ENCODE peak calls at places on chromosomes 12 and 14, in nine cellular contexts. X, Z, R, V, N, U, O, A and W are unnamed samples.

GRCh38 chr14:77615231-77616132 is 955 bp downstream of the SPTLC2 start:
- DNase-seq in X (no peak), Z (no peak), R (no peak), V (no peak), N (no peak), U (no peak), O (no peak), A (peak), W (no peak)

GRCh38 chr14:57389646-57390036 is 745 bp upstream of the NAA30 start:
- DNase-seq in X (no peak), Z (no peak), R (no peak), V (no peak), N (no peak), U (no peak), O (no peak), A (peak), W (no peak)

GRCh38 chr12:54602661-54603060 is 14.2 kb upstream of the PPP1R1A start:
- DNase-seq in X (no peak), Z (no peak), R (no peak), V (no peak), N (no peak), U (no peak), O (no peak), A (no peak), W (no peak)

GRCh38 chr14:58501214-58501816 is 73.8 kb downstream of the KIAA0586 start:
- DNase-seq in X (peak), Z (no peak), R (no peak), V (peak), N (no peak), U (peak), O (no peak), A (no peak), W (no peak)

GRCh38 chr14:65594153-65594881 is 181.8 kb downstream of the FUT8 start:
- DNase-seq in X (peak), Z (peak), R (no peak), V (peak), N (no peak), U (no peak), O (no peak), A (peak), W (peak)

GRCh38 chr14:71089974-71090373 is 182.7 kb downstream of the PCNX1 start:
- DNase-seq in X (no peak), Z (no peak), R (no peak), V (no peak), N (no peak), U (no peak), O (no peak), A (no peak), W (no peak)

GRCh38 chr12:60616400-60616799 is 1020.6 kb downstream of the SLC16A7 start:
- DNase-seq in X (no peak), Z (no peak), R (no peak), V (no peak), N (peak), U (no peak), O (no peak), A (no peak), W (no peak)

GRCh38 chr12:132489602-132490239 is at the start of gene FBRSL1:
- DNase-seq in X (peak), Z (peak), R (peak), V (peak), N (peak), U (peak), O (peak), A (peak), W (peak)

GRCh38 chr12:6927379-6927991 is at the start of gene ATN1:
- DNase-seq in X (no peak), Z (no peak), R (peak), V (peak), N (peak), U (peak), O (peak), A (peak), W (peak)

GRCh38 chr14:52266782-52267181 is 716 bp upstream of the PTGDR start:
- DNase-seq in X (no peak), Z (no peak), R (no peak), V (no peak), N (no peak), U (no peak), O (no peak), A (no peak), W (no peak)

GRCh38 chr12:53198470-53199110 is 8.5 kb downstream of the ITGB7 start:
- DNase-seq in X (no peak), Z (no peak), R (no peak), V (no peak), N (no peak), U (no peak), O (no peak), A (no peak), W (no peak)

GRCh38 chr12:44774815-44775411 is 101.2 kb downstream of the NELL2 start:
- DNase-seq in X (peak), Z (peak), R (no peak), V (peak), N (no peak), U (no peak), O (peak), A (peak), W (peak)

GRCh38 chr12:121812320-121812871 is 8.6 kb downstream of the SETD1B start:
- DNase-seq in X (no peak), Z (no peak), R (peak), V (peak), N (peak), U (peak), O (peak), A (peak), W (peak)

GRCh38 chr12:127723236-127723635 is 543.7 kb upstream of the TMEM132C start:
- DNase-seq in X (no peak), Z (no peak), R (no peak), V (no peak), N (no peak), U (no peak), O (no peak), A (no peak), W (no peak)

GRCh38 chr12:52871291-52871961 is 22.6 kb upstream of the KRT78 start:
- DNase-seq in X (no peak), Z (no peak), R (no peak), V (peak), N (no peak), U (peak), O (peak), A (peak), W (peak)

GRCh38 chr14:54343276-54344121 is 53.3 kb upstream of the CDKN3 start:
- DNase-seq in X (peak), Z (no peak), R (no peak), V (no peak), N (no peak), U (no peak), O (no peak), A (no peak), W (no peak)

GRCh38 chr14:68748691-68749090 is 44.2 kb downstream of the ZFP36L1 start:
- DNase-seq in X (no peak), Z (no peak), R (peak), V (no peak), N (no peak), U (no peak), O (no peak), A (no peak), W (no peak)

GRCh38 chr12:11862794-11863193 is 207.9 kb upstream of the BCL2L14 start:
- DNase-seq in X (no peak), Z (no peak), R (no peak), V (no peak), N (no peak), U (peak), O (no peak), A (no peak), W (no peak)

GRCh38 chr12:53096089-53096741 is 1.3 kb upstream of the IGFBP6 start:
- DNase-seq in X (no peak), Z (no peak), R (peak), V (no peak), N (peak), U (peak), O (peak), A (peak), W (peak)

GRCh38 chr12:47376937-47377336 is 297.2 kb upstream of the AMIGO2 start:
- DNase-seq in X (no peak), Z (no peak), R (no peak), V (no peak), N (no peak), U (peak), O (no peak), A (no peak), W (no peak)

GRCh38 chr12:27710592-27711311 is at the start of gene MRPS35:
- DNase-seq in X (peak), Z (peak), R (peak), V (peak), N (peak), U (peak), O (peak), A (peak), W (peak)

GRCh38 chr12:3722368-3722767 is 30.5 kb downstream of the CRACR2A start:
- DNase-seq in X (no peak), Z (no peak), R (no peak), V (no peak), N (no peak), U (no peak), O (no peak), A (no peak), W (no peak)

GRCh38 chr12:29743801-29744200 is 39.9 kb downstream of the TMTC1 start:
- DNase-seq in X (no peak), Z (no peak), R (no peak), V (no peak), N (no peak), U (no peak), O (no peak), A (no peak), W (no peak)

GRCh38 chr12:129530517-129530916 is 373.3 kb downstream of the TMEM132D start:
- DNase-seq in X (no peak), Z (no peak), R (no peak), V (no peak), N (no peak), U (no peak), O (no peak), A (no peak), W (no peak)

GRCh38 chr12:121568971-121569808 is 11.6 kb downstream of the KDM2B start:
- DNase-seq in X (no peak), Z (no peak), R (no peak), V (no peak), N (peak), U (peak), O (no peak), A (peak), W (no peak)

GRCh38 chr12:80939231-80939950 is 1.7 kb upstream of the LIN7A start:
- DNase-seq in X (peak), Z (no peak), R (no peak), V (no peak), N (no peak), U (no peak), O (no peak), A (no peak), W (no peak)

GRCh38 chr12:1398673-1399072 is 195.7 kb downstream of the FBXL14 start:
- DNase-seq in X (no peak), Z (no peak), R (no peak), V (no peak), N (no peak), U (no peak), O (no peak), A (no peak), W (no peak)

GRCh38 chr12:60278209-60278608 is 682.4 kb downstream of the SLC16A7 start:
- DNase-seq in X (no peak), Z (no peak), R (no peak), V (no peak), N (no peak), U (no peak), O (no peak), A (no peak), W (no peak)

GRCh38 chr12:51127050-51127729 is 43.8 kb upstream of the CSRNP2 start:
- DNase-seq in X (no peak), Z (no peak), R (no peak), V (no peak), N (no peak), U (no peak), O (no peak), A (no peak), W (no peak)

GRCh38 chr12:93836616-93837260 is 159.6 kb downstream of the CRADD start:
- DNase-seq in X (no peak), Z (no peak), R (no peak), V (no peak), N (no peak), U (no peak), O (no peak), A (no peak), W (no peak)

GRCh38 chr14:34018125-34018524 is 67.3 kb upstream of the EGLN3 start:
- DNase-seq in X (no peak), Z (no peak), R (no peak), V (no peak), N (no peak), U (no peak), O (no peak), A (no peak), W (no peak)

GRCh38 chr12:71759941-71760340 is 5.3 kb downstream of the RAB21 start:
- DNase-seq in X (no peak), Z (no peak), R (no peak), V (no peak), N (no peak), U (no peak), O (no peak), A (no peak), W (no peak)

GRCh38 chr14:95125951-95126350 is 31.4 kb downstream of the DICER1 start:
- DNase-seq in X (no peak), Z (no peak), R (no peak), V (no peak), N (no peak), U (no peak), O (no peak), A (no peak), W (no peak)

GRCh38 chr12:57623811-57624390 is 9.1 kb downstream of the B4GALNT1 start:
- DNase-seq in X (no peak), Z (no peak), R (no peak), V (no peak), N (peak), U (no peak), O (no peak), A (no peak), W (no peak)

GRCh38 chr14:100665518-100666032 is 61.1 kb upstream of the DLK1 start:
- DNase-seq in X (no peak), Z (no peak), R (no peak), V (no peak), N (no peak), U (no peak), O (no peak), A (peak), W (no peak)

GRCh38 chr12:57133013-57133569 is 4.8 kb downstream of the LRP1 start:
- DNase-seq in X (no peak), Z (no peak), R (no peak), V (no peak), N (no peak), U (no peak), O (no peak), A (peak), W (no peak)

GRCh38 chr14:88935083-88935482 is 110.6 kb downstream of the TTC8 start:
- DNase-seq in X (no peak), Z (no peak), R (no peak), V (no peak), N (no peak), U (no peak), O (no peak), A (no peak), W (no peak)

GRCh38 chr14:88941414-88941813 is 117.0 kb downstream of the TTC8 start:
- DNase-seq in X (no peak), Z (no peak), R (no peak), V (no peak), N (no peak), U (no peak), O (no peak), A (no peak), W (no peak)

GRCh38 chr14:88933203-88933602 is 108.8 kb downstream of the TTC8 start:
- DNase-seq in X (no peak), Z (no peak), R (no peak), V (no peak), N (no peak), U (no peak), O (no peak), A (no peak), W (no peak)

GRCh38 chr14:88934231-88934898 is 109.9 kb downstream of the TTC8 start:
- DNase-seq in X (no peak), Z (no peak), R (no peak), V (no peak), N (no peak), U (no peak), O (no peak), A (no peak), W (no peak)

DNA sequence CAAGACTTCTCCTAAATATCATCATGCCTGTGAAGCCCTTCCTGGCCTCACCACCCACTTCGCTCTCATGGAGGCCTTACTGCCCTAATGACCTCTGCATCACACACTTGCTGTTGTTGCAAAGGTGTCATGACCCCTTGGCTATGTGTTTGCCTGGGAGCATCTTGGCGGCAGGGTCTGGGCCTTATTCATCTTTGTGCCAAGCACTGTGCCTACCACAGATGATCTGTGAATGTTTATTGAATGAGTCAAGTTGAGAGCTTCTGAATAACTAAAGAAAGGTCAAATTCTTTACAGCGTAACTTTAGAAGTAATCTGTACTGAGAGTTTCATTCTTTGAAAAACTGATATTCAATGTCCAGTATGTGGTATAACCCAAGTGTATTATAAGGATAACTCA is 113.3 kb downstream of the TTC8 start:
- DNase-seq in X (no peak), Z (no peak), R (no peak), V (no peak), N (no peak), U (no peak), O (no peak), A (no peak), W (no peak)
- TF ChIP-seq EP300 in X (no peak), Z (no peak), R (no peak), V (no peak), N (no peak), U (no peak), O (no peak), A (no peak), W (no peak)

GRCh38 chr12:119180380-119181040 is 1.8 kb downstream of the HSPB8 start:
- DNase-seq in X (no peak), Z (no peak), R (peak), V (no peak), N (peak), U (peak), O (peak), A (peak), W (peak)
- TF ChIP-seq EP300 in X (no peak), Z (no peak), R (no peak), V (no peak), N (no peak), U (no peak), O (no peak), A (no peak), W (no peak)

GRCh38 chr12:98465950-98466349 is 49.4 kb upstream of the TMPO start:
- DNase-seq in X (no peak), Z (no peak), R (no peak), V (no peak), N (no peak), U (no peak), O (no peak), A (no peak), W (no peak)
- TF ChIP-seq EP300 in X (no peak), Z (no peak), R (no peak), V (no peak), N (no peak), U (no peak), O (no peak), A (no peak), W (no peak)

GRCh38 chr12:122895757-122896636 is at the start of gene VPS37B:
- DNase-seq in X (peak), Z (no peak), R (peak), V (peak), N (peak), U (peak), O (peak), A (peak), W (peak)
- TF ChIP-seq EP300 in X (no peak), Z (no peak), R (no peak), V (no peak), N (peak), U (peak), O (peak), A (peak), W (peak)

GRCh38 chr14:92441751-92442477 is 71.7 kb upstream of the RIN3 start:
- DNase-seq in X (no peak), Z (no peak), R (no peak), V (no peak), N (no peak), U (no peak), O (no peak), A (no peak), W (no peak)

GRCh38 chr14:92440345-92441003 is 73.1 kb upstream of the RIN3 start:
- DNase-seq in X (no peak), Z (no peak), R (no peak), V (no peak), N (no peak), U (no peak), O (no peak), A (no peak), W (no peak)

GRCh38 chr14:92437309-92437708 is 76.3 kb upstream of the RIN3 start:
- DNase-seq in X (no peak), Z (no peak), R (no peak), V (no peak), N (no peak), U (no peak), O (no peak), A (no peak), W (no peak)

GRCh38 chr14:92437729-92438280 is 75.8 kb upstream of the RIN3 start:
- DNase-seq in X (no peak), Z (no peak), R (no peak), V (no peak), N (no peak), U (no peak), O (no peak), A (no peak), W (no peak)

DNA sequence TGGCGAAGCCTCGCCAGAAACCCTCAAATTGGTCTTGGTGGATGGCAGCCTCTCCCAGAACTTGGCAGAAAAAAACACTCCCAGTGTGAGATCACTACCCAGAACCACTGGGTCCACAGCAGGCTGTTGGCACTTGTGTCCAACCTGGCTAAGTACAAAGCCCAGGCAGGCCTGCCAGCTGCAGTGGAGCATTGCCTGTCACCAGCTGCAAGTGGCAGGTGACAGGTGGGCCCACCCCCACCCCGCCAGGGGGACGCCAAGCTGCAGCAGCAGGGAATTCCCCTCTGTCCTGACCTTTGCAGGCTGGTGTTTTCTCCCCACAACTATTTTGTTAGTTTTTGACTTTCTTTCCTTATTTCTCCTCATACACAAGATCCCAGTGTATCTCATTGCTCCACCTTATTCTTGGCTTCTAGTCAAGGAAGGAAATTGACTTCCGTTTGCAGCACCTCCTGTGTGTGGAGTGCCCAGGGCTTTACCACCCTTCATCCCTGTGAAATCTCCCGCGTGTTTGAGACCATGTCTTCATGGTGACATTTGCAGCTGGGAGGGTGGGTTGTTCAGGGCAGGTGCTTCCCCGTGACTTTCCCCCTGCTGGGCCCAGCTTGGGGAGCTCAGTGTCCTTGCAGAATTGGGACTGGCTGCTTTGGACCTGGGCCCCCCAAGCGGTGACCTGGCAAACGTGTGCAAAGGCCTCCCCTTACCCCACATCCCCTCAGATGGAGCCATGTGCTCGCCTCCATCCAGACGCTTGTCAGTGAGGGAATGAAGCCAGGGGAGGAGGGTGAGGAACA is 73.8 kb upstream of the RIN3 start:
- DNase-seq in X (no peak), Z (no peak), R (no peak), V (no peak), N (no peak), U (no peak), O (no peak), A (no peak), W (no peak)
- TF ChIP-seq EP300 in X (no peak), Z (no peak), R (no peak), V (no peak), N (no peak), U (no peak), O (no peak), A (no peak), W (no peak)

GRCh38 chr12:89162704-89163261 is 189.5 kb downstream of the DUSP6 start:
- DNase-seq in X (no peak), Z (no peak), R (peak), V (peak), N (peak), U (peak), O (peak), A (peak), W (peak)
- TF ChIP-seq EP300 in X (no peak), Z (no peak), R (no peak), V (peak), N (peak), U (no peak), O (peak), A (peak), W (no peak)

DNA sequence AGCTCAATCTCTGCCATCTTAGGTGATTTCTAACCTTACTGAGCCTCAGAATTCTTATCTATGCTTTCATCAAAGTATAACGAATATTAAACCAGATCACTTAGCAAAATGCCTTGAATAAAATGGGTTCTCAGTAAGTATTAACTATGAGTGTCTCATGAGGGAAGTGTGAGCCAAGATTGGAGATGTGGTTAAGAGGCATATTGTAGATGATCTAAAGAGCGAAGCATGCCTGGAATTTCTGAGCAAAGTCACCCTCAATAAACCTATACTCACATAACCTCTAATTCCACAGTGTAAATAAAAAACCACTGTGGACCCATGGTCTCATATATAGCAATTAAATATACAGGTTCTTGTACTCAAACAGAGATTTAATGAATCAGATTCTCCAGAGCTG is 193.1 kb upstream of the FSCB start:
- DNase-seq in X (no peak), Z (no peak), R (no peak), V (no peak), N (no peak), U (no peak), O (no peak), A (no peak), W (no peak)
- TF ChIP-seq EP300 in X (no peak), Z (no peak), R (no peak), V (no peak), N (no peak), U (no peak), O (no peak), A (no peak), W (no peak)

GRCh38 chr14:102601378-102601925 is 9.0 kb downstream of the RCOR1 start:
- DNase-seq in X (no peak), Z (no peak), R (no peak), V (no peak), N (no peak), U (no peak), O (no peak), A (no peak), W (no peak)
- TF ChIP-seq EP300 in X (no peak), Z (no peak), R (no peak), V (no peak), N (no peak), U (no peak), O (no peak), A (no peak), W (no peak)